ENCODE peak calls at places on chromosome 21, in seven cellular contexts. Z, O, L, I, J, M and F are unnamed samples.

GRCh38 chr21:36909901-36910561 is 56.4 kb downstream of the HLCS start:
- DNase-seq in Z (no peak), J (no peak), O (no peak), L (no peak), I (peak), M (no peak), F (peak)

GRCh38 chr21:35529141-35529863 is 480.2 kb upstream of the RUNX1 start:
- DNase-seq in O (no peak), M (no peak), J (no peak), I (no peak), Z (no peak), L (no peak), F (no peak)

GRCh38 chr21:42853621-42854020 is 25.7 kb downstream of the WDR4 start:
- DNase-seq in O (no peak), I (no peak), M (no peak), J (no peak), Z (no peak), L (no peak), F (no peak)

GRCh38 chr21:19458295-19458694 is 1054.7 kb upstream of the TMPRSS15 start:
- DNase-seq in J (no peak), M (no peak), O (no peak), L (no peak), I (no peak), Z (no peak), F (no peak)

GRCh38 chr21:27154451-27155129 is 187.7 kb upstream of the ADAMTS5 start:
- DNase-seq in Z (no peak), I (no peak), L (no peak), J (no peak), M (no peak), O (no peak), F (no peak)

GRCh38 chr21:42555756-42556438 is 42.2 kb downstream of the SLC37A1 start:
- DNase-seq in Z (no peak), M (no peak), J (no peak), O (no peak), L (no peak), I (no peak), F (no peak)

GRCh38 chr21:42390193-42390592 is 5.7 kb downstream of the TMPRSS3 start:
- DNase-seq in M (no peak), J (no peak), L (no peak), Z (no peak), O (no peak), I (no peak), F (no peak)

GRCh38 chr21:43269981-43270670 is 101.3 kb downstream of the CRYAA start:
- DNase-seq in Z (no peak), M (no peak), I (no peak), O (no peak), L (no peak), J (no peak), F (no peak)

GRCh38 chr21:33964706-33965325 is 49.2 kb upstream of the ATP5PO start:
- DNase-seq in M (no peak), J (no peak), O (no peak), Z (no peak), I (no peak), L (no peak), F (peak)

GRCh38 chr21:33975548-33976081 is 60.0 kb upstream of the ATP5PO start:
- DNase-seq in I (peak), Z (no peak), L (peak), O (no peak), M (no peak), J (no peak), F (peak)

GRCh38 chr21:41668686-41669532 is 97.9 kb downstream of the RIPK4 start:
- DNase-seq in J (no peak), O (no peak), L (no peak), I (no peak), Z (no peak), M (no peak), F (no peak)

GRCh38 chr21:34935868-34936267 is 113.2 kb downstream of the RUNX1 start:
- DNase-seq in L (no peak), J (no peak), I (no peak), O (no peak), Z (no peak), M (no peak), F (no peak)

GRCh38 chr21:44914176-44914874 is 6.4 kb downstream of the ITGB2 start:
- DNase-seq in J (no peak), I (no peak), O (no peak), Z (no peak), M (no peak), L (peak), F (no peak)

GRCh38 chr21:37364722-37365121 is 1.9 kb upstream of the DYRK1A start:
- DNase-seq in M (no peak), L (no peak), I (no peak), Z (no peak), O (no peak), J (no peak), F (no peak)

GRCh38 chr21:31780944-31781343 is 49.0 kb upstream of the SCAF4 start:
- DNase-seq in M (no peak), J (no peak), I (no peak), L (no peak), O (peak), Z (no peak), F (no peak)

GRCh38 chr21:29075706-29076447 is 2.4 kb upstream of the CCT8 start:
- DNase-seq in L (no peak), J (no peak), O (no peak), Z (no peak), I (peak), M (no peak), F (no peak)

GRCh38 chr21:32062591-32063227 is 189.9 kb downstream of the HUNK start:
- DNase-seq in I (no peak), M (no peak), J (no peak), L (no peak), Z (no peak), O (no peak), F (no peak)

GRCh38 chr21:41747943-41748738 is 18.7 kb downstream of the RIPK4 start:
- DNase-seq in O (no peak), M (no peak), I (no peak), L (no peak), Z (no peak), J (no peak), F (no peak)

GRCh38 chr21:35099310-35099709 is 50.2 kb upstream of the RUNX1 start:
- DNase-seq in J (no peak), Z (no peak), M (no peak), I (no peak), L (no peak), O (no peak), F (no peak)

GRCh38 chr21:45550552-45551210 is 8.4 kb upstream of the SLC19A1 start:
- DNase-seq in O (no peak), M (no peak), Z (no peak), I (no peak), J (no peak), L (peak), F (peak)

GRCh38 chr21:24045373-24045772 is 1561.9 kb downstream of the MRPL39 start:
- DNase-seq in O (no peak), Z (no peak), M (no peak), J (no peak), I (no peak), L (no peak), F (no peak)

GRCh38 chr21:46438241-46438640 is 20.4 kb upstream of the DIP2A start:
- DNase-seq in O (no peak), I (no peak), Z (no peak), L (no peak), M (no peak), J (no peak), F (no peak)

GRCh38 chr21:45981641-45982255 is at the start of gene COL6A1:
- DNase-seq in L (peak), M (peak), Z (no peak), I (peak), J (peak), O (peak), F (peak)

GRCh38 chr21:45618287-45618686 is 25.2 kb upstream of the PCBP3 start:
- DNase-seq in J (no peak), I (no peak), L (no peak), M (peak), O (no peak), Z (no peak), F (peak)

GRCh38 chr21:25934771-25935224 is 200.0 kb downstream of the GABPA start:
- DNase-seq in M (no peak), I (peak), L (no peak), O (peak), J (no peak), Z (no peak), F (peak)

GRCh38 chr21:45404726-45405270 is at the start of gene COL18A1:
- DNase-seq in I (peak), O (peak), J (peak), L (peak), Z (peak), M (peak), F (no peak)